ENCODE peak calls at places on chromosomes 3 and 15, in four cellular contexts. M, U, D and E are unnamed samples.
A peak's percentile ranks its signal among the peaks of the same experiment; 100 is the strongest.

GRCh38 chr3:13111874-13112520 is 38.8 kb upstream of the IQSEC1 start:
- DNase-seq in M (no peak), D (no peak), U (no peak), E (no peak)

GRCh38 chr3:48561045-48561736 is 2.4 kb downstream of the UCN2 start:
- DNase-seq in D (no peak), M (peak; percentile 64), U (no peak), E (no peak)

GRCh38 chr3:41037651-41038334 is 161.5 kb upstream of the CTNNB1 start:
- DNase-seq in M (no peak), D (no peak), U (no peak), E (no peak)

GRCh38 chr3:45330500-45331295 is 57.7 kb upstream of the LARS2 start:
- DNase-seq in D (no peak), M (no peak), U (no peak), E (no peak)

GRCh38 chr3:111695584-111696213 is 100.6 kb upstream of the ZBED2 start:
- DNase-seq in D (peak; percentile 68), U (peak; percentile 90), M (no peak), E (no peak)

GRCh38 chr3:126553284-126553811 is 5.4 kb downstream of the C3orf22 start:
- DNase-seq in M (peak; percentile 2), D (no peak), U (no peak), E (no peak)

GRCh38 chr3:186713499-186713898 is 3.7 kb upstream of the KNG1 start:
- DNase-seq in D (no peak), M (no peak), U (no peak), E (no peak)

GRCh38 chr3:134592806-134593205 is 58.0 kb downstream of the KY start:
- DNase-seq in M (no peak), D (no peak), U (no peak), E (no peak)

GRCh38 chr15:39191871-39192281 is 389.0 kb upstream of the THBS1 start:
- DNase-seq in D (no peak), M (no peak), U (peak; percentile 71), E (no peak)

GRCh38 chr3:38482951-38483350 is 13.2 kb upstream of the EXOG start:
- DNase-seq in M (no peak), U (no peak), D (no peak), E (no peak)

GRCh38 chr3:124707667-124708066 is 22.6 kb upstream of the UMPS start:
- DNase-seq in U (no peak), M (no peak), D (no peak), E (no peak)

GRCh38 chr3:56758539-56758981 is 43.2 kb downstream of the ARHGEF3 start:
- DNase-seq in M (no peak), D (peak; percentile 90), U (peak; percentile 11), E (no peak)

GRCh38 chr3:28853830-28854229 is 427.0 kb upstream of the RBMS3 start:
- DNase-seq in D (no peak), M (no peak), U (no peak), E (no peak)

GRCh38 chr3:71392277-71392676 is 191.3 kb downstream of the FOXP1 start:
- DNase-seq in U (no peak), M (no peak), D (no peak), E (no peak)

GRCh38 chr15:85689729-85690128 is 105.0 kb downstream of the KLHL25 start:
- DNase-seq in D (no peak), U (no peak), M (peak; percentile 39), E (peak; percentile 73)

GRCh38 chr15:51887887-51888592 is 58.6 kb downstream of the TMOD3 start:
- DNase-seq in U (no peak), D (no peak), M (no peak), E (no peak)

GRCh38 chr15:25186906-25187645 is 232.3 kb downstream of the SNRPN start:
- DNase-seq in U (no peak), M (no peak), D (no peak), E (no peak)

GRCh38 chr3:43979637-43980036 is 262.0 kb upstream of the TOPAZ1 start:
- DNase-seq in D (no peak), M (no peak), U (no peak), E (no peak)

GRCh38 chr3:194537732-194538247 is 51.0 kb upstream of the ATP13A3 start:
- DNase-seq in M (no peak), D (peak; percentile 59), U (peak; percentile 95), E (no peak)

GRCh38 chr3:129245141-129245540 is 4.3 kb upstream of the COPG1 start:
- DNase-seq in M (no peak), D (no peak), U (no peak), E (no peak)

GRCh38 chr3:59766165-59766872 is 716.5 kb upstream of the CFAP20DC start:
- DNase-seq in M (no peak), U (no peak), D (peak; percentile 96), E (no peak)

GRCh38 chr3:35927441-35927840 is 288.1 kb downstream of the ARPP21 start:
- DNase-seq in D (no peak), M (no peak), U (no peak), E (peak; percentile 82)

GRCh38 chr15:32641517-32642059 is at the start of gene SCG5:
- DNase-seq in D (no peak), U (no peak), M (peak; percentile 60), E (peak; percentile 76)

GRCh38 chr3:71576966-71577459 is 6.5 kb downstream of the FOXP1 start:
- DNase-seq in M (no peak), U (no peak), D (no peak), E (no peak)

GRCh38 chr15:82231233-82231632 is 31.3 kb downstream of the EFL1 start:
- DNase-seq in M (no peak), U (no peak), D (no peak), E (no peak)

GRCh38 chr3:12752803-12753202 is 6.3 kb downstream of the TMEM40 start:
- DNase-seq in U (no peak), M (no peak), D (no peak), E (no peak)

GRCh38 chr3:58351920-58352319 is 19.2 kb downstream of the PXK start:
- DNase-seq in D (no peak), M (no peak), U (no peak), E (no peak)

GRCh38 chr3:180704532-180704931 is 25.2 kb upstream of the CCDC39 start:
- DNase-seq in D (no peak), M (no peak), U (no peak), E (no peak)

GRCh38 chr3:153052096-153052460 is 109.9 kb upstream of the RAP2B start:
- DNase-seq in U (no peak), M (no peak), D (peak; percentile 74), E (no peak)

GRCh38 chr15:46088486-46089437 is 453.9 kb downstream of the SQOR start:
- DNase-seq in M (no peak), U (no peak), D (no peak), E (no peak)

GRCh38 chr3:150547045-150547753 is 612 bp downstream of the EIF2A start:
- DNase-seq in M (no peak), D (no peak), U (no peak), E (peak; percentile 27)

GRCh38 chr3:21509706-21510105 is 241.3 kb downstream of the ZNF385D start:
- DNase-seq in M (no peak), U (no peak), D (no peak), E (no peak)